ENCODE peak calls at places on chromosome 2, in nine cellular contexts. H is NCI-H2029, S is memory B cell, A is GM23248, W is esophagus squamous epithelium, L is NCI-H446, M is HTR-8/SVneo, I is stromal cell of bone marrow, F is HFF-Myc. Q is an unnamed sample.

GRCh38 chr2:12202301-12202700 is 455.9 kb downstream of the LPIN1 start:
- DNase-seq in H (no peak), S (no peak), A (peak), W (no peak), L (no peak), M (no peak), I (no peak), F (no peak), Q (no peak)

GRCh38 chr2:174342600-174343342 is 8.0 kb downstream of the SP9 start:
- DNase-seq in H (peak), S (peak), A (peak), W (no peak), L (no peak), M (no peak), I (no peak), F (no peak), Q (no peak)

GRCh38 chr2:166364476-166365161 is 11.1 kb downstream of the SCN9A start:
- DNase-seq in H (no peak), S (no peak), A (no peak), W (no peak), L (no peak), M (no peak), I (no peak), F (no peak), Q (no peak)

GRCh38 chr2:37306024-37306423 is 18.6 kb downstream of the PRKD3 start:
- DNase-seq in H (peak), S (no peak), A (no peak), W (no peak), L (no peak), M (no peak), I (no peak), F (no peak), Q (no peak)

GRCh38 chr2:102575888-102576287 is 43.5 kb upstream of the SLC9A2 start:
- DNase-seq in H (no peak), S (no peak), A (no peak), W (no peak), L (no peak), M (no peak), I (no peak), F (no peak), Q (no peak)

GRCh38 chr2:101901241-101901640 is 90.5 kb upstream of the IL1R2 start:
- DNase-seq in H (no peak), S (no peak), A (no peak), W (no peak), L (no peak), M (no peak), I (no peak), F (no peak), Q (no peak)

GRCh38 chr2:64819774-64820688 is 166.3 kb upstream of the SERTAD2 start:
- DNase-seq in H (no peak), S (peak), A (peak), W (no peak), L (no peak), M (no peak), I (no peak), F (no peak), Q (peak)

GRCh38 chr2:95669441-95669994 is 77.7 kb downstream of the TRIM43 start:
- DNase-seq in H (no peak), S (no peak), A (peak), W (no peak), L (no peak), M (no peak), I (peak), F (no peak), Q (no peak)